ENCODE peak calls at places on chromosome 14, in ten cellular contexts. Z is CD8-positive, alpha-beta memory T cell; A is prostate gland; Y is lung; H is Caco-2; S is body of pancreas; I is adipocyte; Q is CD8-positive, alpha-beta T cell; X is AG04449; E is spleen. N is an unnamed sample.

GRCh38 chr14:104103061-104104005 is 17.8 kb downstream of the ASPG start:
- DNase-seq in Z (no peak), A (no peak), Y (no peak), H (peak; percentile 31), S (no peak), I (no peak), Q (no peak), X (no peak), E (peak; percentile 71), N (no peak)

GRCh38 chr14:104321151-104322130 is 183.1 kb downstream of the KIF26A start:
- DNase-seq in Z (no peak), A (no peak), Y (no peak), H (no peak), S (no peak), I (no peak), Q (no peak), X (no peak), E (peak; percentile 71), N (no peak)

GRCh38 chr14:91184559-91184958 is 59.9 kb downstream of the GPR68 start:
- DNase-seq in Z (no peak), A (no peak), Y (no peak), H (no peak), S (no peak), I (no peak), Q (no peak), X (no peak), E (no peak), N (no peak)

GRCh38 chr14:25007832-25008231 is 42.1 kb downstream of the STXBP6 start:
- DNase-seq in Z (no peak), A (no peak), Y (no peak), H (no peak), S (peak; percentile 81), I (no peak), Q (no peak), X (no peak), E (no peak), N (no peak)

GRCh38 chr14:97788846-97789528 is 991.8 kb downstream of the VRK1 start:
- DNase-seq in Z (no peak), A (no peak), Y (no peak), H (no peak), S (no peak), I (no peak), Q (no peak), X (no peak), E (no peak), N (no peak)

GRCh38 chr14:90924618-90925345 is 108.6 kb upstream of the TTC7B start:
- DNase-seq in Z (no peak), A (no peak), Y (no peak), H (no peak), S (peak; percentile 37), I (peak; percentile 73), Q (no peak), X (no peak), E (no peak), N (no peak)

GRCh38 chr14:103129301-103130016 is 6.2 kb downstream of the TNFAIP2 start:
- DNase-seq in Z (no peak), A (no peak), Y (no peak), H (peak; percentile 48), S (no peak), I (no peak), Q (no peak), X (no peak), E (no peak), N (no peak)

GRCh38 chr14:74506408-74506807 is 12.8 kb downstream of the ISCA2 start:
- DNase-seq in Z (no peak), A (no peak), Y (no peak), H (no peak), S (no peak), I (no peak), Q (no peak), X (no peak), E (peak; percentile 80), N (no peak)

GRCh38 chr14:74977164-74977900 is 21.9 kb upstream of the PGF start:
- DNase-seq in Z (no peak), A (no peak), Y (no peak), H (no peak), S (no peak), I (no peak), Q (no peak), X (no peak), E (no peak), N (no peak)

GRCh38 chr14:96824283-96824682 is 27.1 kb downstream of the VRK1 start:
- DNase-seq in Z (no peak), A (no peak), Y (no peak), H (no peak), S (no peak), I (peak; percentile 7), Q (no peak), X (peak; percentile 37), E (no peak), N (no peak)

GRCh38 chr14:90114554-90114953 is 52.8 kb downstream of the KCNK13 start:
- DNase-seq in Z (no peak), A (no peak), Y (no peak), H (peak; percentile 42), S (no peak), I (no peak), Q (no peak), X (no peak), E (no peak), N (no peak)

GRCh38 chr14:28652782-28653181 is 113.8 kb upstream of the FOXG1 start:
- DNase-seq in Z (no peak), A (no peak), Y (no peak), H (no peak), S (no peak), I (peak; percentile 80), Q (no peak), X (no peak), E (no peak), N (no peak)

GRCh38 chr14:32933943-32934890 is 4.5 kb upstream of the NPAS3 start:
- DNase-seq in Z (no peak), A (no peak), Y (no peak), H (no peak), S (peak; percentile 20), I (peak; percentile 50), Q (no peak), X (no peak), E (no peak), N (no peak)

GRCh38 chr14:89900822-89901221 is 53.7 kb downstream of the EFCAB11 start:
- DNase-seq in Z (no peak), A (no peak), Y (no peak), H (no peak), S (no peak), I (peak; percentile 59), Q (no peak), X (no peak), E (no peak), N (no peak)

GRCh38 chr14:102479777-102480176 is 29.8 kb downstream of the ANKRD9 start:
- DNase-seq in Z (no peak), A (peak; percentile 40), Y (peak; percentile 46), H (no peak), S (peak; percentile 85), I (no peak), Q (no peak), X (no peak), E (peak; percentile 75), N (no peak)

GRCh38 chr14:106872619-106873446 is 1346.5 kb downstream of the TMEM121 start:
- DNase-seq in Z (peak; percentile 68), A (peak; percentile 67), Y (peak; percentile 84), H (peak; percentile 91), S (peak; percentile 77), I (peak; percentile 17), Q (peak; percentile 77), X (no peak), E (peak; percentile 94), N (no peak)

GRCh38 chr14:25371053-25371452 is 321.1 kb upstream of the STXBP6 start:
- DNase-seq in Z (no peak), A (peak; percentile 36), Y (no peak), H (no peak), S (no peak), I (no peak), Q (no peak), X (no peak), E (no peak), N (no peak)

GRCh38 chr14:38143651-38144505 is 63.8 kb upstream of the SSTR1 start:
- DNase-seq in Z (no peak), A (no peak), Y (no peak), H (no peak), S (no peak), I (peak; percentile 68), Q (no peak), X (peak; percentile 46), E (no peak), N (no peak)
- H3K4me3 ChIP-seq in Z (no peak overlapping the region), A (no peak overlapping the region), Y (no peak overlapping the region), H (no peak overlapping the region), S (no peak overlapping the region), I (peak overlapping the region; percentile 46), Q (no peak overlapping the region), X (peak overlapping the region; percentile 18), E (no peak overlapping the region), N (no peak overlapping the region)

GRCh38 chr14:42307239-42307825 is 700.7 kb downstream of the LRFN5 start:
- DNase-seq in Z (no peak), A (no peak), Y (no peak), H (no peak), S (no peak), I (no peak), Q (no peak), X (no peak), E (no peak), N (no peak)
- H3K4me3 ChIP-seq in Z (no peak overlapping the region), A (no peak overlapping the region), Y (no peak overlapping the region), H (no peak overlapping the region), S (no peak overlapping the region), I (no peak overlapping the region), Q (no peak overlapping the region), X (no peak overlapping the region), E (no peak overlapping the region), N (no peak overlapping the region)

GRCh38 chr14:71726639-71727085 is 205.6 kb upstream of the RGS6 start:
- DNase-seq in Z (no peak), A (no peak), Y (peak; percentile 44), H (no peak), S (no peak), I (peak; percentile 61), Q (no peak), X (no peak), E (no peak), N (no peak)
- H3K4me3 ChIP-seq in Z (no peak overlapping the region), A (no peak overlapping the region), Y (no peak overlapping the region), H (no peak overlapping the region), S (no peak overlapping the region), I (no peak overlapping the region), Q (no peak overlapping the region), X (no peak overlapping the region), E (no peak overlapping the region), N (no peak overlapping the region)

DNA sequence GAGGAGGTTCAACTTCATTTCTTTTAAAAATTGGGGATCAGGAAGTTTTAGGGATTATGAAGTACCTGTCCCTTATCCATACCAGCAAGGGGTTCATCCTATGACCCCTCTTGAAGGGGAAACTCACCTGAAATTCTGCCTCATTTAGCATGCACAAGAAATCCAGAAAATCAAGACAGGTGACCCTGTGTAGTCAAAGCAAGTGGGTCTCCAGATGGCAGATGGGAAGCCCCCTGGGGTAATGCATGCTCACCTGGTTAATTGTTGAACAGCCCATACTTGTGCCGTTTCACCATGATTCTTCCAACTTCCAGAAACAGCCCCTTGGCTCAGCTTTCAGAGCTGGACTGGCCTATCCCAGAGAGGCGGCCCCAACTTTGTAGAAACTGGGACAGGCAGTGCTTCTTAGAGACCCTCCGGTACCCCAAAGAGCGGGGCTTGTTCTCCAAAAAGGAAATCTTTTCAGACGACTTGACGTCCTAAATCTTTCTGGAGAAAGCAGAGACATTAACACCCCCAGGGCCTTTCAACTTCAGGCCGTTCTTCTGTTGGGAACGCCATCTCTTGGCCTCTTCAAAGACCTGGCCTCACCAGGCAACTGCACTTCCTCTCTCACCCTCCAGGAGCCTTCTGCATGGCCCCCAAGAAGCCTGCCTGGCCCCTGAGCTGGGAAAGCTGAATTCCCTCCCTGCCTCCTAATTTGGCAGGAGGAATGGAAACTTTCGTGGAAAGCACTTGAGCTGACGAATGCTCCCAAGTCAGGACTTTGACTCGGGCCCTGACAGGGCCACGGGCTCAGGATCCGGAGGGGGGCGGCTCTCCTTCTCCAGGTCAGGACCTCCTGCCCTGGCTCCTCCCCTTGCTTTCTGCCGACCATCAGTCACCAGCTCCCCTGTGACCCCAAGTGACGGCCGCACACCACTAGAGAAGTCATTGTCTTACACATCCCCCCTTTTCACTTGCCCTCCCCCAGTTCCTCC is 66.1 kb upstream of the ESRRB start:
- DNase-seq in Z (no peak), A (no peak), Y (no peak), H (no peak), S (no peak), I (no peak), Q (no peak), X (no peak), E (no peak), N (no peak)
- H3K4me3 ChIP-seq in Z (no peak overlapping the region), A (no peak overlapping the region), Y (no peak overlapping the region), H (no peak overlapping the region), S (no peak overlapping the region), I (no peak overlapping the region), Q (no peak overlapping the region), X (no peak overlapping the region), E (no peak overlapping the region), N (peak overlapping the region; percentile 43)

N was measured in right atrium auricular region.